ENCODE peak calls at places on chromosomes 16 and 17, in six cellular contexts. One of them, this sample, is unnamed.

GRCh38 chr17:76292567-76292966 is 15.5 kb downstream of the QRICH2 start:
- DNase-seq in adrenal gland: no peak
- DNase-seq in gastrocnemius medialis: no peak
- DNase-seq in uterus: no peak
- DNase-seq in ovary: no peak
- DNase-seq in A549: no peak
- DNase-seq in this sample: no peak

GRCh38 chr16:52439750-52440149 is 107.2 kb downstream of the TOX3 start:
- DNase-seq in adrenal gland: no peak
- DNase-seq in gastrocnemius medialis: no peak
- DNase-seq in uterus: no peak
- DNase-seq in ovary: no peak
- DNase-seq in A549: no peak
- DNase-seq in this sample: no peak

GRCh38 chr16:2698996-2699750 is 16.9 kb downstream of the KCTD5 start:
- DNase-seq in adrenal gland: peak
- DNase-seq in gastrocnemius medialis: peak
- DNase-seq in uterus: no peak
- DNase-seq in ovary: peak
- DNase-seq in A549: no peak
- DNase-seq in this sample: no peak

GRCh38 chr17:50352072-50352692 is 6.3 kb downstream of the XYLT2 start:
- DNase-seq in adrenal gland: peak
- DNase-seq in gastrocnemius medialis: no peak
- DNase-seq in uterus: no peak
- DNase-seq in ovary: peak
- DNase-seq in A549: no peak
- DNase-seq in this sample: peak

GRCh38 chr16:81917375-81917774 is 93.9 kb downstream of the SDR42E1 start:
- DNase-seq in adrenal gland: no peak
- DNase-seq in gastrocnemius medialis: no peak
- DNase-seq in uterus: no peak
- DNase-seq in ovary: no peak
- DNase-seq in A549: no peak
- DNase-seq in this sample: no peak

GRCh38 chr17:6090253-6090652 is 20.1 kb downstream of the WSCD1 start:
- DNase-seq in adrenal gland: no peak
- DNase-seq in gastrocnemius medialis: no peak
- DNase-seq in uterus: no peak
- DNase-seq in ovary: no peak
- DNase-seq in A549: no peak
- DNase-seq in this sample: peak

GRCh38 chr16:89200124-89200849 is at the start of gene SLC22A31:
- DNase-seq in adrenal gland: no peak
- DNase-seq in gastrocnemius medialis: no peak
- DNase-seq in uterus: no peak
- DNase-seq in ovary: no peak
- DNase-seq in A549: no peak
- DNase-seq in this sample: no peak

GRCh38 chr17:27281438-27281837 is 12.5 kb upstream of the WSB1 start:
- DNase-seq in adrenal gland: no peak
- DNase-seq in gastrocnemius medialis: no peak
- DNase-seq in uterus: no peak
- DNase-seq in ovary: no peak
- DNase-seq in A549: no peak
- DNase-seq in this sample: no peak

GRCh38 chr16:53372942-53373871 is 61.1 kb upstream of the RBL2 start:
- DNase-seq in adrenal gland: no peak
- DNase-seq in gastrocnemius medialis: no peak
- DNase-seq in uterus: no peak
- DNase-seq in ovary: no peak
- DNase-seq in A549: peak
- DNase-seq in this sample: peak

GRCh38 chr16:31301708-31302400 is 42.1 kb downstream of the ITGAM start:
- DNase-seq in adrenal gland: peak
- DNase-seq in gastrocnemius medialis: no peak
- DNase-seq in uterus: no peak
- DNase-seq in ovary: no peak
- DNase-seq in A549: peak
- DNase-seq in this sample: no peak

GRCh38 chr16:84895016-84895415 is 75.2 kb downstream of the CRISPLD2 start:
- DNase-seq in adrenal gland: no peak
- DNase-seq in gastrocnemius medialis: no peak
- DNase-seq in uterus: no peak
- DNase-seq in ovary: no peak
- DNase-seq in A549: no peak
- DNase-seq in this sample: no peak

GRCh38 chr16:19095699-19096098 is 18.1 kb upstream of the ITPRIPL2 start:
- DNase-seq in adrenal gland: no peak
- DNase-seq in gastrocnemius medialis: no peak
- DNase-seq in uterus: no peak
- DNase-seq in ovary: no peak
- DNase-seq in A549: no peak
- DNase-seq in this sample: no peak

DNA sequence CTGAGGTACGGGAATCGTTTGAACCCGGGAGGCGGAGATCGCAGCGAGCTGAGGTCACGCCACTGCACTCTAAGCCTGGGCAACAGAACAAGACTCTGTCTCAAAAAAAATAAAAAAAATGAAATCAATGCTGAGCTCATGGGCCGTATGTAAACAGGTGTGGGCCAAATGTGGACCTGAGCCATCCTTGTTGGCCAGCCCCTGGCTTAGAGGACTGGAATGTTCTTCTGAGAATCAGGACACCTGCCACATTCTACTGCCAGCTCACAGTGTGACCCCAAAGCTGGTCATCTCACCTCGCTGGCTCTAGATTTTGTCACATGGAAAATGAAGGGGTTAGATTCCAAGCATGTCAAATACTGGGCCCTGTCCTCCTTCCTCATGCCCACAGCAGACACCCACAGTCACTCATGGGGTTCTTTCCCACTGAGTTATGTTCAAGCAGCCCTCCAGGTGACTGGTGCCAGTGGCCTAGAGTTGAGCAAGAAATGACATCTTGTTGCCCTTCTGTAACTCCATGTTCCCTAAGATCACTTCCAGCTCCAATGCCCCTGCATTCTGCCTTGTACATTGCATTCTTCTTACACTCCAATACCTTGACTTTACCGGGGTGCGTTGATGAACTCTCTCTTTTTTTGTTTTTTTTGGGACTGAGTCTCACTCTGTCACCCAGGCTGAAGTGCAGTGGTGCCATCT is 110.6 kb downstream of the ABCC1 start:
- DNase-seq in adrenal gland: no peak
- DNase-seq in gastrocnemius medialis: peak
- DNase-seq in uterus: no peak
- DNase-seq in ovary: no peak
- DNase-seq in A549: no peak
- DNase-seq in this sample: no peak
- TF ChIP-seq CTCF in adrenal gland: no peak
- TF ChIP-seq CTCF in gastrocnemius medialis: no peak
- TF ChIP-seq CTCF in uterus: no peak
- TF ChIP-seq CTCF in ovary: no peak
- TF ChIP-seq CTCF in A549: no peak
- TF ChIP-seq CTCF in this sample: no peak

GRCh38 chr17:40318835-40319332 is 9.9 kb downstream of the RARA start:
- DNase-seq in adrenal gland: no peak
- DNase-seq in gastrocnemius medialis: no peak
- DNase-seq in uterus: peak
- DNase-seq in ovary: peak
- DNase-seq in A549: no peak
- DNase-seq in this sample: no peak

GRCh38 chr17:40317345-40317873 is 8.4 kb downstream of the RARA start:
- DNase-seq in adrenal gland: no peak
- DNase-seq in gastrocnemius medialis: no peak
- DNase-seq in uterus: peak
- DNase-seq in ovary: peak
- DNase-seq in A549: peak
- DNase-seq in this sample: no peak

GRCh38 chr17:40316571-40317344 is 7.8 kb downstream of the RARA start:
- DNase-seq in adrenal gland: peak
- DNase-seq in gastrocnemius medialis: no peak
- DNase-seq in uterus: peak
- DNase-seq in ovary: peak
- DNase-seq in A549: peak
- DNase-seq in this sample: no peak

GRCh38 chr17:40319651-40320550 is 10.9 kb downstream of the RARA start:
- DNase-seq in adrenal gland: peak
- DNase-seq in gastrocnemius medialis: no peak
- DNase-seq in uterus: no peak
- DNase-seq in ovary: no peak
- DNase-seq in A549: no peak
- DNase-seq in this sample: peak

DNA sequence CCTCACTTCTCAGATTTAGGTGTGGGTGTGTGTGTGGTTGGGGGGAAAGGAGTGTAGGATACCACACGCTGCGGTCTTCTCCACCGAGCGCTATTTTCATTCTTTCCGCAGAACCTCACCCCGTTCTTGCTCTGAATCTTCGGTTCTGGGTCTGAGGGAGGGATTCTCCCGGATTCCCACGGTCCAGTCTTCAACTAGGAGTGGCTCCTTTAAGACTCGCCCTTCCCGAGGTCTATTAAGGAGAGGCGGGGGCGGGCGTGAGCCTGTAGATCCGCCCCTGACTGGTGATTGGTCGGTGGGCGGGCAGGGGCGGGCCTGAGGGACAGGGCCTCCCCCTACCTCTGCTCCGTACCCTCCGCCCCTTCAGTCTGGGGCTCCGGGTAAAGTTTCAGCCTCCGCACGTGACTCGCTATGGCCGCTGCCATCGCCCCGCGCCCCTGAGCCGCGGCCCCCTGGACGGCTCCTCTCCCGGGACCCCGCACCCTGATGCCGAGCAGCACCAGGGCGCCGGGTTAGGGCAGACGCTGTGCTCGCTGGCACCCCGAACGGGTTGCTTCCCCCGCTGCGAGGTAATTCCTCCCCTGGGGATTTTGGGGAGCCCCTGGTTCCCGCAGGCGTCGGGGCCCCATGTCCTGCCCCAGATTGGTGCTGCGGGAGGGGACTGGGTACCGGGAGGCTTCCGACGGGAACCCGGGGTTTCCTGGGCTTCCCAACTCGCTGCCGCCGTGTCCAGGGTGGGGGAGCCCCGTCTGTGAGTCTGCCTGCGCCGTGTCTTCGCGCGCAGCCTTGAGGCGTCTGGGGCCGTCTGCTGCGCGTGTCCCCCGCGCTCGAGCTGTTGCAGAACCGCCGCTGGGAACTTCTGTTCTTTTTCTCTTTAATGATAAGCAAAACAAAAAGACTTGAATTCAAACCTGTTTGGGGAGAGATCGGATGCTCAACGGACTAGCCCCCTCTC is 9.2 kb downstream of the RARA start:
- DNase-seq in adrenal gland: peak
- DNase-seq in gastrocnemius medialis: peak
- DNase-seq in uterus: peak
- DNase-seq in ovary: peak
- DNase-seq in A549: peak
- DNase-seq in this sample: peak
- TF ChIP-seq POLR2A in adrenal gland: peak
- TF ChIP-seq POLR2A in gastrocnemius medialis: peak
- TF ChIP-seq POLR2A in uterus: peak
- TF ChIP-seq POLR2A in ovary: peak
- TF ChIP-seq POLR2A in A549: peak
- TF ChIP-seq POLR2A in this sample: no peak

DNA sequence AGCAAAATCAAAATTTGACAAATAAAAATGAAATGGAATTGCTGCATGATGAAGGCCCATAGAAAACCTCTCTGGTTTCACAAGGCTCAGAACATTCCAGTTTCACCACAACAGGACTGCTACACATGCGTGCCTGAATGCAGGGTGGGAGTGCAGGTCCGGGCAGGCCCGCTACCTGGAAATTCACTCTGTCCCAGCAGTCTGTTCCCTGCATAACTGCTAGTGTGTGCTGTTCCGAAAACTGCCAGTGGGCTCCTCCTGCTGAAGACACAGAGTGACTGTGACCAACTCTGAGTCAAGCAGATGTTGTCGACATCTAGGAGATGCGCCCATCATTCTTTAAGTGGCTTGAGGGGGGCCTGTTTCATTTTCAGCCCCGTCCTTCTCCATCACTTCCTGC is 284.8 kb upstream of the MAF start:
- DNase-seq in adrenal gland: no peak
- DNase-seq in gastrocnemius medialis: no peak
- DNase-seq in uterus: no peak
- DNase-seq in ovary: no peak
- DNase-seq in A549: no peak
- DNase-seq in this sample: peak
- TF ChIP-seq CTCF in adrenal gland: no peak
- TF ChIP-seq CTCF in gastrocnemius medialis: no peak
- TF ChIP-seq CTCF in uterus: no peak
- TF ChIP-seq CTCF in ovary: no peak
- TF ChIP-seq CTCF in A549: no peak
- TF ChIP-seq CTCF in this sample: no peak

GRCh38 chr16:73066321-73066926 is 18.5 kb upstream of the ZFHX3 start:
- DNase-seq in adrenal gland: no peak
- DNase-seq in gastrocnemius medialis: no peak
- DNase-seq in uterus: no peak
- DNase-seq in ovary: no peak
- DNase-seq in A549: no peak
- DNase-seq in this sample: no peak

GRCh38 chr16:73069581-73070262 is 21.8 kb upstream of the ZFHX3 start:
- DNase-seq in adrenal gland: no peak
- DNase-seq in gastrocnemius medialis: no peak
- DNase-seq in uterus: no peak
- DNase-seq in ovary: no peak
- DNase-seq in A549: no peak
- DNase-seq in this sample: no peak

GRCh38 chr16:73066927-73067670 is 19.2 kb upstream of the ZFHX3 start:
- DNase-seq in adrenal gland: peak
- DNase-seq in gastrocnemius medialis: no peak
- DNase-seq in uterus: no peak
- DNase-seq in ovary: no peak
- DNase-seq in A549: no peak
- DNase-seq in this sample: no peak

GRCh38 chr16:73067671-73068545 is 20.0 kb upstream of the ZFHX3 start:
- DNase-seq in adrenal gland: no peak
- DNase-seq in gastrocnemius medialis: no peak
- DNase-seq in uterus: no peak
- DNase-seq in ovary: no peak
- DNase-seq in A549: no peak
- DNase-seq in this sample: peak

DNA sequence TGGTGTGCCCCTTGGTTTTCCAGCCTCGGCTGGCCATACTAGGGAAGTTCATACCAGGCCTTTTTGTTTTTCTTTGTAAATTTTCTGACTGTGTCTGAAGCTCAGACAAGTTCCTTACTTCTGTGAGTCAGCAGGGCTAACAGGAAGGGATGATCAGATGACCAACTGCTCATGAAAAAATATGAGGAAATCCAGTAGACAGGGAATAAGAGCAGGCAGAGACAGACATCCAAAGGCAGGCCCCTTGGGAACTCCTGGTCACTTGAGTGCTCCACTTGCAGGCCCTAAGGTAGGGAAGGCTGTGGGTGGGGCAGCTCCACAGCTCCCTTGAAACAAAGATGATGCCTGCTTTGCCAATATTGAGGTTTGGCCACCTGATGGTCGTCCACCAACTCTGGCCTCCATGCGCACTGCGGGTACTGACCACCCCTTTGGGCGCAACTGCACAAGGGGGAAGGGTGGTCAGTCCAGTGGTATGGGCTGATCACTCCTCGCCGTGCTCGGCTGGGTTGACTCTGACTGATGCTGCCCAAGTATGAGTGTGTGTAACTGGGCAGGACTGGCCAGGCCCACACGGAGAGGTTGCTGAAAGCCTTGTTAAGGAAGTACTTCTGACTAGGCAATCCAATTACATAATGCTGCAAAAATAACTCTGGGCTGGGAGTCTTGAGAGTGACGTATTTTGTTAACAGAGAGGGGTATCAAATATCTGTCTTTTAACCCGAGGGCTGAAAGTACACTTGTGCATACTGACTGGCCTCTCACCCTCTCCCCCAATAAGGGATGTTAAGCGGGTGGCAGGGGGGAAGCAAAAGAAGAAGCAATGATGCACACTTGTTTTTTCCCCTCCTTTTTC is 20.8 kb upstream of the ZFHX3 start:
- DNase-seq in adrenal gland: peak
- DNase-seq in gastrocnemius medialis: peak
- DNase-seq in uterus: peak
- DNase-seq in ovary: no peak
- DNase-seq in A549: no peak
- DNase-seq in this sample: no peak
- TF ChIP-seq POLR2A in adrenal gland: peak
- TF ChIP-seq POLR2A in gastrocnemius medialis: peak
- TF ChIP-seq POLR2A in uterus: peak
- TF ChIP-seq POLR2A in ovary: no peak
- TF ChIP-seq POLR2A in A549: no peak
- TF ChIP-seq POLR2A in this sample: no peak

This sample was measured in lower leg skin.